ENCODE peak calls at places on chromosomes 2 and 18, in six cellular contexts. O, W, F, Z, T and Q are unnamed samples.

GRCh38 chr2:240619506-240620148 is 5.7 kb upstream of the GPR35 start:
- DNase-seq in W (no peak), T (no peak), F (no peak), Z (no peak), O (no peak), Q (no peak)

GRCh38 chr2:232892843-232893242 is 22.8 kb downstream of the SNORC start:
- DNase-seq in Z (no peak), T (no peak), W (no peak), F (no peak), O (no peak), Q (no peak)

GRCh38 chr2:197079414-197079813 is 152.9 kb upstream of the PGAP1 start:
- DNase-seq in W (no peak), O (no peak), Z (no peak), T (no peak), F (no peak), Q (no peak)

GRCh38 chr2:105783972-105784371 is 39.3 kb downstream of the NCK2 start:
- DNase-seq in T (no peak), Z (no peak), W (no peak), F (no peak), O (no peak), Q (no peak)

GRCh38 chr18:67417864-67418523 is 98.5 kb downstream of the DSEL start:
- DNase-seq in O (no peak), F (no peak), Z (peak; percentile 57), W (no peak), T (peak; percentile 3), Q (no peak)

GRCh38 chr2:95383635-95384027 is 18.9 kb upstream of the FAHD2A start:
- DNase-seq in W (no peak), F (no peak), T (no peak), Z (no peak), O (no peak), Q (no peak)

GRCh38 chr2:15313657-15314056 is 247.5 kb downstream of the NBAS start:
- DNase-seq in O (no peak), W (no peak), T (no peak), F (no peak), Z (peak; percentile 12), Q (no peak)

GRCh38 chr18:37460616-37461015 is 105.0 kb downstream of the CELF4 start:
- DNase-seq in Z (no peak), O (no peak), F (no peak), W (no peak), T (no peak), Q (no peak)

GRCh38 chr2:138948070-138948539 is 167.9 kb upstream of the NXPH2 start:
- DNase-seq in O (no peak), Z (peak; percentile 97), W (no peak), T (no peak), F (no peak), Q (no peak)

GRCh38 chr18:9987931-9988330 is 74.1 kb downstream of the VAPA start:
- DNase-seq in W (no peak), T (no peak), O (no peak), Z (no peak), F (no peak), Q (no peak)

GRCh38 chr2:223069465-223069864 is 17.5 kb downstream of the KCNE4 start:
- DNase-seq in W (no peak), Z (no peak), F (no peak), T (no peak), O (no peak), Q (no peak)

GRCh38 chr2:14125561-14125960 is 507.0 kb upstream of the LRATD1 start:
- DNase-seq in O (no peak), F (no peak), T (no peak), Z (no peak), W (no peak), Q (no peak)

GRCh38 chr2:132676999-132677398 is 7.0 kb upstream of the LYPD1 start:
- DNase-seq in W (no peak), O (no peak), T (no peak), Z (no peak), F (no peak), Q (no peak)

GRCh38 chr2:5464657-5465056 is 227.5 kb upstream of the SOX11 start:
- DNase-seq in W (no peak), O (no peak), Z (no peak), F (no peak), T (no peak), Q (no peak)

GRCh38 chr18:51399491-51400122 is 202.1 kb upstream of the MEX3C start:
- DNase-seq in Z (no peak), F (no peak), T (no peak), W (peak; percentile 22), O (no peak), Q (no peak)

GRCh38 chr18:79378416-79379250 is 17.1 kb upstream of the NFATC1 start:
- DNase-seq in W (peak; percentile 54), T (peak; percentile 75), Z (peak; percentile 75), O (peak; percentile 74), F (peak; percentile 81), Q (peak; percentile 80)

GRCh38 chr2:235612551-235612950 is 118.7 kb downstream of the AGAP1 start:
- DNase-seq in T (no peak), Z (no peak), F (no peak), O (no peak), W (no peak), Q (no peak)

GRCh38 chr2:142742301-142743214 is 134.9 kb upstream of the KYNU start:
- DNase-seq in O (no peak), F (no peak), T (no peak), Z (peak; percentile 83), W (no peak), Q (no peak)

GRCh38 chr2:203960791-203961190 is 24.2 kb downstream of the ICOS start:
- DNase-seq in W (no peak), O (no peak), T (no peak), Z (peak; percentile 9), F (no peak), Q (no peak)

GRCh38 chr2:236663267-236663666 is 93.6 kb downstream of the ACKR3 start:
- DNase-seq in O (no peak), W (no peak), T (no peak), Z (no peak), F (no peak), Q (no peak)

GRCh38 chr2:4715065-4715464 is 977.1 kb upstream of the SOX11 start:
- DNase-seq in O (no peak), F (no peak), Z (peak; percentile 42), T (no peak), W (no peak), Q (no peak)

GRCh38 chr2:138090330-138090729 is 126.1 kb downstream of the HNMT start:
- DNase-seq in Z (peak; percentile 36), W (no peak), F (no peak), T (peak; percentile 17), O (no peak), Q (no peak)

GRCh38 chr2:232418466-232419244 is 12.0 kb downstream of the ALPG start:
- DNase-seq in T (no peak), O (no peak), Z (peak; percentile 11), W (no peak), F (no peak), Q (no peak)

GRCh38 chr2:86302320-86302719 is 35.1 kb downstream of the REEP1 start:
- DNase-seq in O (no peak), F (no peak), W (no peak), Z (no peak), T (no peak), Q (no peak)

GRCh38 chr2:189260361-189260761 is 80.8 kb upstream of the COL5A2 start:
- DNase-seq in Z (no peak), O (no peak), T (no peak), F (no peak), W (no peak), Q (no peak)